ENCODE peak calls at places on chromosome 13, in seven cellular contexts. One of them, this sample, is unnamed.

GRCh38 chr13:113052206-113052605 is 53.4 kb upstream of the F7 start:
- DNase-seq in aorta: peak; percentile 36
- DNase-seq in GM23338: no peak
- DNase-seq in psoas muscle: peak; percentile 33
- DNase-seq in CD8-positive, alpha-beta memory T cell: no peak
- DNase-seq in spleen: peak; percentile 50
- DNase-seq in thoracic aorta: no peak
- DNase-seq in this sample: no peak

GRCh38 chr13:80483157-80483556 is 142.2 kb upstream of the SPRY2 start:
- DNase-seq in aorta: no peak
- DNase-seq in GM23338: no peak
- DNase-seq in psoas muscle: no peak
- DNase-seq in CD8-positive, alpha-beta memory T cell: no peak
- DNase-seq in spleen: no peak
- DNase-seq in thoracic aorta: no peak
- DNase-seq in this sample: no peak

GRCh38 chr13:23629566-23630272 is 59.5 kb downstream of the TNFRSF19 start:
- DNase-seq in aorta: no peak
- DNase-seq in GM23338: no peak
- DNase-seq in psoas muscle: no peak
- DNase-seq in CD8-positive, alpha-beta memory T cell: no peak
- DNase-seq in spleen: no peak
- DNase-seq in thoracic aorta: no peak
- DNase-seq in this sample: no peak

GRCh38 chr13:106161186-106161585 is 374.3 kb downstream of the EFNB2 start:
- DNase-seq in aorta: no peak
- DNase-seq in GM23338: no peak
- DNase-seq in psoas muscle: no peak
- DNase-seq in CD8-positive, alpha-beta memory T cell: no peak
- DNase-seq in spleen: no peak
- DNase-seq in thoracic aorta: no peak
- DNase-seq in this sample: no peak

GRCh38 chr13:102631198-102631597 is 34.4 kb downstream of the TPP2 start:
- DNase-seq in aorta: no peak
- DNase-seq in GM23338: no peak
- DNase-seq in psoas muscle: no peak
- DNase-seq in CD8-positive, alpha-beta memory T cell: no peak
- DNase-seq in spleen: no peak
- DNase-seq in thoracic aorta: no peak
- DNase-seq in this sample: no peak

GRCh38 chr13:107743983-107744382 is 471.4 kb downstream of the LIG4 start:
- DNase-seq in aorta: no peak
- DNase-seq in GM23338: no peak
- DNase-seq in psoas muscle: no peak
- DNase-seq in CD8-positive, alpha-beta memory T cell: no peak
- DNase-seq in spleen: no peak
- DNase-seq in thoracic aorta: no peak
- DNase-seq in this sample: no peak

GRCh38 chr13:75263741-75264407 is 218.1 kb downstream of the TBC1D4 start:
- DNase-seq in aorta: no peak
- DNase-seq in GM23338: no peak
- DNase-seq in psoas muscle: no peak
- DNase-seq in CD8-positive, alpha-beta memory T cell: no peak
- DNase-seq in spleen: no peak
- DNase-seq in thoracic aorta: no peak
- DNase-seq in this sample: no peak

GRCh38 chr13:31172001-31172400 is 10.3 kb upstream of the HSPH1 start:
- DNase-seq in aorta: no peak
- DNase-seq in GM23338: no peak
- DNase-seq in psoas muscle: no peak
- DNase-seq in CD8-positive, alpha-beta memory T cell: no peak
- DNase-seq in spleen: no peak
- DNase-seq in thoracic aorta: no peak
- DNase-seq in this sample: no peak

GRCh38 chr13:20902438-20903163 is at the start of gene XPO4:
- DNase-seq in aorta: peak; percentile 88
- DNase-seq in GM23338: peak; percentile 89
- DNase-seq in psoas muscle: peak; percentile 91
- DNase-seq in CD8-positive, alpha-beta memory T cell: peak; percentile 81
- DNase-seq in spleen: peak; percentile 94
- DNase-seq in thoracic aorta: peak; percentile 23
- DNase-seq in this sample: peak; percentile 82

GRCh38 chr13:69644447-69644846 is 463.2 kb upstream of the ATXN8OS start:
- DNase-seq in aorta: no peak
- DNase-seq in GM23338: no peak
- DNase-seq in psoas muscle: no peak
- DNase-seq in CD8-positive, alpha-beta memory T cell: no peak
- DNase-seq in spleen: no peak
- DNase-seq in thoracic aorta: no peak
- DNase-seq in this sample: no peak

GRCh38 chr13:85497652-85498051 is 301.6 kb downstream of the SLITRK6 start:
- DNase-seq in aorta: no peak
- DNase-seq in GM23338: no peak
- DNase-seq in psoas muscle: no peak
- DNase-seq in CD8-positive, alpha-beta memory T cell: no peak
- DNase-seq in spleen: no peak
- DNase-seq in thoracic aorta: no peak
- DNase-seq in this sample: peak; percentile 9

GRCh38 chr13:113219311-113219940 is 10.0 kb downstream of the CUL4A start:
- DNase-seq in aorta: no peak
- DNase-seq in GM23338: no peak
- DNase-seq in psoas muscle: no peak
- DNase-seq in CD8-positive, alpha-beta memory T cell: no peak
- DNase-seq in spleen: no peak
- DNase-seq in thoracic aorta: no peak
- DNase-seq in this sample: no peak

GRCh38 chr13:27174766-27175455 is 3.3 kb upstream of the USP12 start:
- DNase-seq in aorta: no peak
- DNase-seq in GM23338: no peak
- DNase-seq in psoas muscle: no peak
- DNase-seq in CD8-positive, alpha-beta memory T cell: no peak
- DNase-seq in spleen: no peak
- DNase-seq in thoracic aorta: no peak
- DNase-seq in this sample: no peak

GRCh38 chr13:21683034-21683733 is 12.3 kb downstream of the FGF9 start:
- DNase-seq in aorta: no peak
- DNase-seq in GM23338: no peak
- DNase-seq in psoas muscle: no peak
- DNase-seq in CD8-positive, alpha-beta memory T cell: no peak
- DNase-seq in spleen: no peak
- DNase-seq in thoracic aorta: no peak
- DNase-seq in this sample: peak; percentile 68

GRCh38 chr13:21964686-21965085 is 293.8 kb downstream of the FGF9 start:
- DNase-seq in aorta: no peak
- DNase-seq in GM23338: no peak
- DNase-seq in psoas muscle: no peak
- DNase-seq in CD8-positive, alpha-beta memory T cell: no peak
- DNase-seq in spleen: no peak
- DNase-seq in thoracic aorta: no peak
- DNase-seq in this sample: no peak

GRCh38 chr13:83215627-83216026 is 666.6 kb downstream of the SLITRK1 start:
- DNase-seq in aorta: no peak
- DNase-seq in GM23338: no peak
- DNase-seq in psoas muscle: no peak
- DNase-seq in CD8-positive, alpha-beta memory T cell: no peak
- DNase-seq in spleen: no peak
- DNase-seq in thoracic aorta: no peak
- DNase-seq in this sample: no peak

GRCh38 chr13:104389722-104390121 is 1323.5 kb upstream of the SLC10A2 start:
- DNase-seq in aorta: no peak
- DNase-seq in GM23338: no peak
- DNase-seq in psoas muscle: no peak
- DNase-seq in CD8-positive, alpha-beta memory T cell: no peak
- DNase-seq in spleen: no peak
- DNase-seq in thoracic aorta: no peak
- DNase-seq in this sample: no peak

GRCh38 chr13:65378943-65379519 is 1851.1 kb downstream of the PCDH9 start:
- DNase-seq in aorta: no peak
- DNase-seq in GM23338: peak; percentile 32
- DNase-seq in psoas muscle: no peak
- DNase-seq in CD8-positive, alpha-beta memory T cell: no peak
- DNase-seq in spleen: no peak
- DNase-seq in thoracic aorta: no peak
- DNase-seq in this sample: no peak

GRCh38 chr13:72541674-72542073 is 185.8 kb downstream of the MZT1 start:
- DNase-seq in aorta: no peak
- DNase-seq in GM23338: no peak
- DNase-seq in psoas muscle: no peak
- DNase-seq in CD8-positive, alpha-beta memory T cell: no peak
- DNase-seq in spleen: no peak
- DNase-seq in thoracic aorta: no peak
- DNase-seq in this sample: no peak

GRCh38 chr13:36418022-36418805 is 14.1 kb upstream of the CCNA1 start:
- DNase-seq in aorta: no peak
- DNase-seq in GM23338: peak; percentile 9
- DNase-seq in psoas muscle: no peak
- DNase-seq in CD8-positive, alpha-beta memory T cell: no peak
- DNase-seq in spleen: no peak
- DNase-seq in thoracic aorta: no peak
- DNase-seq in this sample: peak; percentile 81

GRCh38 chr13:21243045-21243842 is 66.8 kb downstream of the MRPL57 start:
- DNase-seq in aorta: no peak
- DNase-seq in GM23338: no peak
- DNase-seq in psoas muscle: no peak
- DNase-seq in CD8-positive, alpha-beta memory T cell: no peak
- DNase-seq in spleen: no peak
- DNase-seq in thoracic aorta: no peak
- DNase-seq in this sample: no peak

GRCh38 chr13:50366488-50367174 is 351.4 kb downstream of the KCNRG start:
- DNase-seq in aorta: no peak
- DNase-seq in GM23338: no peak
- DNase-seq in psoas muscle: no peak
- DNase-seq in CD8-positive, alpha-beta memory T cell: no peak
- DNase-seq in spleen: no peak
- DNase-seq in thoracic aorta: no peak
- DNase-seq in this sample: no peak

GRCh38 chr13:105341758-105342157 is 1193.7 kb downstream of the EFNB2 start:
- DNase-seq in aorta: no peak
- DNase-seq in GM23338: no peak
- DNase-seq in psoas muscle: no peak
- DNase-seq in CD8-positive, alpha-beta memory T cell: no peak
- DNase-seq in spleen: no peak
- DNase-seq in thoracic aorta: no peak
- DNase-seq in this sample: no peak

DNA sequence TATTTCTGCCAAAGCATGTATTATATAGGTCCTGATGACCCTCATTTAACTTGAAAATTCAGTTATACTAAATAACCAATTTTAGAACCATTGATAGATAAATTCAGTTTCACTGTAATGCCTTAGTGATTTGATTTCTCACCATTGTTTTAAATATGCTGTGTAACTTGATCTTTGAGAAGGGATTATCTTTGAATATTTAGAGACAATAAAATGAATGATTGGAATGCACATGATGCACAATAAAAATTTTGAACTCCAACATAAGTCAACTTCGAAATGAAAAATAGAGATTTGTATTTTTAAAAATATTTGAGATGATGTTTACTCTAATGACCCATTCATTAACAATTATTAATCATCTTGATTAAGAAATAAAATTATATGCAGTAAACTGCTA is 654.5 kb downstream of the OLFM4 start:
- DNase-seq in aorta: no peak
- DNase-seq in GM23338: no peak
- DNase-seq in psoas muscle: no peak
- DNase-seq in CD8-positive, alpha-beta memory T cell: no peak
- DNase-seq in spleen: no peak
- DNase-seq in thoracic aorta: no peak
- DNase-seq in this sample: no peak
- H3K36me3 ChIP-seq in aorta: no peaks in the 10 kb centered on the region
- H3K36me3 ChIP-seq in GM23338: no peaks in the 10 kb centered on the region
- H3K36me3 ChIP-seq in psoas muscle: no peaks in the 10 kb centered on the region
- H3K36me3 ChIP-seq in CD8-positive, alpha-beta memory T cell: no peaks in the 10 kb centered on the region
- H3K36me3 ChIP-seq in spleen: no peaks in the 10 kb centered on the region
- H3K36me3 ChIP-seq in thoracic aorta: no peaks in the 10 kb centered on the region
- H3K36me3 ChIP-seq in this sample: no peaks in the 10 kb centered on the region

DNA sequence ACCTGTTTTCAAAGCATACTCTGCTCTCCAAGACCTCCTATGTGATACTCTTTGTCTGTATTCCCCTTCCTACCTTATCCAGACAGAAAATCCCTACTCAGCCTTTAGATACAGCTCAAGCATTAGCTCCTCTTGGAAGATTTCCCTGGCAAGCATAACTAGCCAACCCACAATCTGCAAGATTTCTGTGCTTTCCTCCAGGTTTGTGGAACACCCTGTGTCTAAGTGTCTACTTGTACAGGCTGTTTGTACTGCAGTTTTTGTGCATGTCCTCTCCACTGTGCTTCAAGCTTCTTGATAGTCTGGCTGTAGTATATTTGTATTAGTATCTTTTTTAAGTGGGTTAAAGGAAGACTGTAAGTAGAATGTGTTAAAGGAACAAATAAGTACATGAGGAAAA is 203.7 kb downstream of the RFC3 start:
- DNase-seq in aorta: no peak
- DNase-seq in GM23338: no peak
- DNase-seq in psoas muscle: no peak
- DNase-seq in CD8-positive, alpha-beta memory T cell: no peak
- DNase-seq in spleen: no peak
- DNase-seq in thoracic aorta: no peak
- DNase-seq in this sample: no peak
- H3K27ac ChIP-seq in aorta: no peak overlapping the region
- H3K27ac ChIP-seq in GM23338: no peak overlapping the region
- H3K27ac ChIP-seq in psoas muscle: no peak overlapping the region
- H3K27ac ChIP-seq in CD8-positive, alpha-beta memory T cell: no peak overlapping the region
- H3K27ac ChIP-seq in spleen: no peak overlapping the region
- H3K27ac ChIP-seq in thoracic aorta: no peak overlapping the region
- H3K27ac ChIP-seq in this sample: no peak overlapping the region

GRCh38 chr13:99722419-99722818 is 221.1 kb downstream of the TM9SF2 start:
- DNase-seq in aorta: no peak
- DNase-seq in GM23338: no peak
- DNase-seq in psoas muscle: no peak
- DNase-seq in CD8-positive, alpha-beta memory T cell: no peak
- DNase-seq in spleen: no peak
- DNase-seq in thoracic aorta: no peak
- DNase-seq in this sample: no peak
- H3K4me3 ChIP-seq in aorta: no peak overlapping the region
- H3K4me3 ChIP-seq in GM23338: no peak overlapping the region
- H3K4me3 ChIP-seq in psoas muscle: no peak overlapping the region
- H3K4me3 ChIP-seq in CD8-positive, alpha-beta memory T cell: no peak overlapping the region
- H3K4me3 ChIP-seq in spleen: no peak overlapping the region
- H3K4me3 ChIP-seq in thoracic aorta: no peak overlapping the region
- H3K4me3 ChIP-seq in this sample: no peak overlapping the region

GRCh38 chr13:110496281-110496680 is 65.2 kb downstream of the RAB20 start:
- DNase-seq in aorta: no peak
- DNase-seq in GM23338: no peak
- DNase-seq in psoas muscle: no peak
- DNase-seq in CD8-positive, alpha-beta memory T cell: no peak
- DNase-seq in spleen: no peak
- DNase-seq in thoracic aorta: no peak
- DNase-seq in this sample: no peak
- H3K36me3 ChIP-seq in aorta: peaks cover 33% of the 10 kb centered on the region
- H3K36me3 ChIP-seq in GM23338: no peaks in the 10 kb centered on the region
- H3K36me3 ChIP-seq in psoas muscle: peaks cover 4% of the 10 kb centered on the region
- H3K36me3 ChIP-seq in CD8-positive, alpha-beta memory T cell: no peaks in the 10 kb centered on the region
- H3K36me3 ChIP-seq in spleen: peaks cover 63% of the 10 kb centered on the region
- H3K36me3 ChIP-seq in thoracic aorta: peaks cover 80% of the 10 kb centered on the region
- H3K36me3 ChIP-seq in this sample: peaks cover 67% of the 10 kb centered on the region

GRCh38 chr13:53054569-53054968 is 26.0 kb downstream of the OLFM4 start:
- DNase-seq in aorta: no peak
- DNase-seq in GM23338: no peak
- DNase-seq in psoas muscle: peak; percentile 71
- DNase-seq in CD8-positive, alpha-beta memory T cell: no peak
- DNase-seq in spleen: no peak
- DNase-seq in thoracic aorta: no peak
- DNase-seq in this sample: no peak
- H3K27ac ChIP-seq in aorta: no peak overlapping the region
- H3K27ac ChIP-seq in GM23338: no peak overlapping the region
- H3K27ac ChIP-seq in psoas muscle: no peak overlapping the region
- H3K27ac ChIP-seq in CD8-positive, alpha-beta memory T cell: no peak overlapping the region
- H3K27ac ChIP-seq in spleen: no peak overlapping the region
- H3K27ac ChIP-seq in thoracic aorta: no peak overlapping the region
- H3K27ac ChIP-seq in this sample: no peak overlapping the region

This sample was measured in SJCRH30.